ENCODE peak calls at places on chromosomes 11 and 22, in six cellular contexts. P, R, B, T, V and N are unnamed samples.

GRCh38 chr22:32204211-32204855 is 540 bp downstream of the RFPL2 start:
- DNase-seq in P (no peak), R (peak; percentile 16), B (no peak), T (no peak), V (no peak), N (no peak)

GRCh38 chr22:24482586-24482985 is 12.5 kb upstream of the UPB1 start:
- DNase-seq in P (no peak), R (no peak), B (no peak), T (no peak), V (no peak), N (no peak)

GRCh38 chr11:65503606-65503922 is 4.7 kb downstream of the MALAT1 start:
- DNase-seq in P (no peak), R (no peak), B (no peak), T (no peak), V (no peak), N (no peak)

GRCh38 chr11:113549611-113550061 is 74.4 kb upstream of the DRD2 start:
- DNase-seq in P (no peak), R (no peak), B (no peak), T (no peak), V (no peak), N (no peak)

GRCh38 chr11:92670293-92670890 is 299.1 kb upstream of the MTNR1B start:
- DNase-seq in P (no peak), R (no peak), B (no peak), T (no peak), V (no peak), N (no peak)

GRCh38 chr11:76210920-76211851 is 4.9 kb upstream of the WNT11 start:
- DNase-seq in P (no peak), R (no peak), B (no peak), T (no peak), V (no peak), N (no peak)

GRCh38 chr22:17266261-17266971 is 47.2 kb upstream of the ADA2 start:
- DNase-seq in P (peak; percentile 52), R (peak; percentile 84), B (peak; percentile 87), T (no peak), V (no peak), N (no peak)

GRCh38 chr11:109586789-109587188 is 164.8 kb downstream of the C11orf87 start:
- DNase-seq in P (no peak), R (no peak), B (no peak), T (no peak), V (no peak), N (no peak)

GRCh38 chr11:102598272-102598671 is 26.9 kb downstream of the MMP20 start:
- DNase-seq in P (no peak), R (no peak), B (no peak), T (no peak), V (no peak), N (no peak)

GRCh38 chr22:20471126-20471833 is 24.3 kb downstream of the KLHL22 start:
- DNase-seq in P (peak; percentile 55), R (no peak), B (no peak), T (no peak), V (no peak), N (no peak)

GRCh38 chr11:36507824-36508489 is 2.1 kb downstream of the TRAF6 start:
- DNase-seq in P (no peak), R (peak; percentile 41), B (no peak), T (no peak), V (peak; percentile 8), N (no peak)

GRCh38 chr11:119791047-119791446 is 62.0 kb upstream of the NECTIN1 start:
- DNase-seq in P (peak; percentile 23), R (no peak), B (peak; percentile 40), T (no peak), V (no peak), N (no peak)

GRCh38 chr11:101407324-101407723 is 176.5 kb downstream of the TRPC6 start:
- DNase-seq in P (no peak), R (no peak), B (no peak), T (no peak), V (no peak), N (no peak)
- H3K4me3 ChIP-seq in P (no peak overlapping the region), R (no peak overlapping the region), B (no peak overlapping the region), T (no peak overlapping the region), V (no peak overlapping the region), N (no peak overlapping the region)

GRCh38 chr11:67406420-67406968 is 2.6 kb downstream of the TBC1D10C start:
- DNase-seq in P (peak; percentile 64), R (no peak), B (no peak), T (no peak), V (no peak), N (no peak)
- H3K4me3 ChIP-seq in P (no peak overlapping the region), R (no peak overlapping the region), B (no peak overlapping the region), T (peak overlapping the region; percentile 82), V (no peak overlapping the region), N (no peak overlapping the region)

GRCh38 chr22:43893266-43893665 is 1.5 kb upstream of the PNPLA5 start:
- DNase-seq in P (peak; percentile 60), R (no peak), B (no peak), T (no peak), V (no peak), N (no peak)

GRCh38 chr22:43889366-43890253 is 2.2 kb downstream of the PNPLA5 start:
- DNase-seq in P (peak; percentile 37), R (no peak), B (peak; percentile 29), T (no peak), V (no peak), N (no peak)

GRCh38 chr22:43890901-43891331 is 897 bp downstream of the PNPLA5 start:
- DNase-seq in P (peak; percentile 59), R (no peak), B (peak; percentile 24), T (no peak), V (no peak), N (no peak)

GRCh38 chr22:43892183-43892894 is 526 bp upstream of the PNPLA5 start:
- DNase-seq in P (peak; percentile 3), R (no peak), B (peak; percentile 13), T (no peak), V (no peak), N (no peak)

GRCh38 chr22:43891360-43892182 is at the start of gene PNPLA5:
- DNase-seq in P (peak; percentile 71), R (no peak), B (peak; percentile 10), T (no peak), V (no peak), N (no peak)
- H3K4me3 ChIP-seq in P (no peak within 1 kb of the TSS), R (no peak within 1 kb of the TSS), B (no peak within 1 kb of the TSS), T (no peak within 1 kb of the TSS), V (peak within 1 kb of the TSS; percentile 0), N (no peak within 1 kb of the TSS)

GRCh38 chr11:2885017-2885675 is 429 bp downstream of the CDKN1C start:
- DNase-seq in P (peak; percentile 87), R (peak; percentile 57), B (no peak), T (no peak), V (peak; percentile 63), N (no peak)

GRCh38 chr11:2887526-2888195 is 2.1 kb upstream of the CDKN1C start:
- DNase-seq in P (no peak), R (no peak), B (no peak), T (no peak), V (no peak), N (no peak)

GRCh38 chr11:2885676-2886081 is at the start of gene CDKN1C:
- DNase-seq in P (peak; percentile 94), R (peak; percentile 80), B (peak; percentile 83), T (peak; percentile 79), V (peak; percentile 89), N (peak; percentile 79)

GRCh38 chr11:2886936-2887335 is 1.4 kb upstream of the CDKN1C start:
- DNase-seq in P (no peak), R (no peak), B (no peak), T (no peak), V (no peak), N (no peak)

DNA sequence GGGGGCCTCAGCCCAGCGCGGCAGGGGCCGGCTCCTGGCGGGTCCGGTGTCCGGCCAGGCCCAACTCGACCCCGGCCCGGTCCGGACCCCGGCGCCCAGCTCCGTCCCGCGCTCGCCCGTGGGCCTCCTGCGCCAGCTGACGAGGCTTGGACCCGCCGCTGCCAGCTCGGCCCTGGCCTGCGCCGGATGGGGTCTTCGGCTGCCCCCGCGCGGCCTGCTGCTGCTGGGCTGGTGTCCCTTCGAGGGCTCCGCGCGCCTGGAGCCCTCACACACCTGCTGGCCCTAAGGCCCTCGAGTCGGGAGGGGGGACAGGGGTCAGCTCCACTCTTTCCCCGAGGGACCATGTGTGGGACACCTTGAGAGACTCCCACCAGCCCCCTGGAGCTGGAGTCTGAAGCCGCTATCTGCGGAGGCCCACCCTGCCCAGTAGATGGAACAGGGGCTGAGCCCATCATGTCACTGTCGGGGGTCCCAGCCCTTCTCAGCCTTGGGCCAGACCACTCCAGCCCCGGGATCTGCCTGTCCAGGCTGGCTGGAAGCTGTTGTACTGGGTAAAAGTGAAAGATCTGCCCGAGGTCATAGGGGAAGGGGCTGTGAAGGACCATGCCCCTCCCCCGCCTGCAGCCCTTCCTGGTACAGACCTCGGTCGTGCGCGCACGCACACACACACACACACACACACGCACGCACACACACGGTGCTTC is 768 bp upstream of the CDKN1C start:
- DNase-seq in P (no peak), R (no peak), B (no peak), T (no peak), V (peak; percentile 49), N (no peak)
- H3K4me3 ChIP-seq in P (peak overlapping the region; percentile 18), R (peak overlapping the region; percentile 27), B (no peak overlapping the region), T (no peak overlapping the region), V (peak overlapping the region; percentile 88), N (no peak overlapping the region)

DNA sequence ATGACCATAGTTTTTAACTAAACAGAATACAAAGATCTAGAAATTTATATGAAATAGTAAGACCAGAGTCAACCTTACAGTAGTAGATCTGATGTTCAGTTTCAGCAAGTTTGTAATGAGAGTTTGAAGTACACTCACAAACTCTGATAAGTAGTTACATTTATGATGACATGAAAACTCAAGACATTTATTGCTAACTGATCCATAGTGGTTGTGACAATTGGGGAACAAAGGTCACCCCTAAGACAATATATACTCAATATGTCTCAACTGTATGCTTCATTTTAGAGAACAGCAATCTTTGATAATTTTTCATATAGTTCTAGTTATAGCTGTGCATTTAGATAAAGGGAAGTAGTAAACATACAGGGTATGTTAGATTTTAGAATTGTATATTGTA is 11.1 kb downstream of the OR10D3 start:
- DNase-seq in P (no peak), R (peak; percentile 81), B (no peak), T (no peak), V (no peak), N (no peak)
- H3K4me3 ChIP-seq in P (no peak overlapping the region), R (no peak overlapping the region), B (no peak overlapping the region), T (no peak overlapping the region), V (no peak overlapping the region), N (no peak overlapping the region)

GRCh38 chr11:61686469-61686868 is 6.3 kb downstream of the DAGLA start:
- DNase-seq in P (no peak), R (no peak), B (no peak), T (no peak), V (no peak), N (no peak)

GRCh38 chr11:61685611-61685955 is 5.4 kb downstream of the DAGLA start:
- DNase-seq in P (no peak), R (no peak), B (no peak), T (no peak), V (no peak), N (no peak)

GRCh38 chr11:61683961-61684869 is 4.0 kb downstream of the DAGLA start:
- DNase-seq in P (no peak), R (no peak), B (no peak), T (no peak), V (no peak), N (no peak)

GRCh38 chr11:61683116-61683515 is 2.9 kb downstream of the DAGLA start:
- DNase-seq in P (no peak), R (no peak), B (no peak), T (no peak), V (no peak), N (no peak)

GRCh38 chr11:61684870-61685610 is 4.8 kb downstream of the DAGLA start:
- DNase-seq in P (no peak), R (no peak), B (no peak), T (no peak), V (no peak), N (no peak)
- H3K4me3 ChIP-seq in P (no peak overlapping the region), R (no peak overlapping the region), B (no peak overlapping the region), T (no peak overlapping the region), V (no peak overlapping the region), N (no peak overlapping the region)